ENCODE peak calls at places on chromosomes 2 and 18, in six cellular contexts. X is IMR-90, V is mesendoderm, C is mesenchymal stem cell, W is H9, Q is H1. U is an unnamed sample.

GRCh38 chr18:74722237-74722636 is 124.6 kb downstream of the ZNF407 start:
- DNase-seq in X (peak), C (no peak), Q (no peak), W (no peak), V (no peak), U (no peak)

GRCh38 chr2:26429779-26430654 is 28.3 kb downstream of the DRC1 start:
- DNase-seq in Q (no peak), W (no peak), X (no peak), V (peak), C (no peak), U (no peak)

GRCh38 chr2:69086466-69086865 is 73.5 kb downstream of the ANTXR1 start:
- DNase-seq in X (no peak), C (no peak), Q (no peak), V (peak), W (no peak), U (no peak)

GRCh38 chr2:151381266-151381665 is 23.9 kb downstream of the TNFAIP6 start:
- DNase-seq in C (peak), Q (no peak), W (no peak), V (peak), X (peak), U (no peak)

GRCh38 chr2:39124770-39125075 is 3.9 kb upstream of the SOS1 start:
- DNase-seq in Q (no peak), C (no peak), W (no peak), X (no peak), V (no peak), U (no peak)

GRCh38 chr18:62060820-62061219 is 126.0 kb downstream of the PIGN start:
- DNase-seq in C (no peak), V (no peak), Q (no peak), X (no peak), W (no peak), U (no peak)

GRCh38 chr2:205889073-205889472 is 196.9 kb downstream of the INO80D start:
- DNase-seq in V (no peak), X (peak), Q (no peak), W (no peak), C (peak), U (no peak)

GRCh38 chr2:191748528-191749180 is 70.7 kb downstream of the NABP1 start:
- DNase-seq in W (no peak), V (no peak), X (peak), Q (no peak), C (no peak), U (no peak)

GRCh38 chr18:46310258-46310657 is 206.1 kb downstream of the HAUS1 start:
- DNase-seq in V (no peak), X (no peak), C (no peak), W (no peak), Q (no peak), U (no peak)

GRCh38 chr18:60538891-60539290 is 166.3 kb upstream of the MC4R start:
- DNase-seq in X (no peak), Q (no peak), C (no peak), V (no peak), W (no peak), U (no peak)

GRCh38 chr2:110095994-110096633 is 19.5 kb downstream of the MALL start:
- DNase-seq in C (no peak), X (no peak), V (no peak), Q (no peak), W (peak), U (no peak)

GRCh38 chr2:121599963-121600651 is 49.2 kb downstream of the CLASP1 start:
- DNase-seq in Q (no peak), X (peak), C (peak), V (no peak), W (no peak), U (no peak)

GRCh38 chr2:166463640-166464039 is 30.4 kb downstream of the SCN7A start:
- DNase-seq in X (no peak), V (no peak), W (no peak), Q (no peak), C (no peak), U (no peak)

GRCh38 chr2:236177967-236178909 is 10.1 kb upstream of the GBX2 start:
- DNase-seq in X (peak), V (peak), Q (no peak), C (peak), W (peak), U (peak)

GRCh38 chr2:68238955-68239822 is 13.1 kb downstream of the PPP3R1 start:
- DNase-seq in V (no peak), W (no peak), Q (no peak), X (peak), C (peak), U (no peak)

GRCh38 chr18:37847544-37847943 is 281.9 kb upstream of the CELF4 start:
- DNase-seq in X (no peak), C (no peak), W (no peak), Q (no peak), V (no peak), U (no peak)

GRCh38 chr18:5890606-5891360 is 4.5 kb downstream of the TMEM200C start:
- DNase-seq in X (no peak), V (peak), W (peak), C (no peak), Q (no peak), U (peak)

GRCh38 chr18:906416-907170 is 1.9 kb downstream of the ADCYAP1 start:
- DNase-seq in V (peak), Q (peak), C (no peak), X (no peak), W (peak), U (no peak)

GRCh38 chr2:105746177-105747080 is 1.7 kb downstream of the NCK2 start:
- DNase-seq in X (no peak), W (peak), Q (no peak), C (no peak), V (peak), U (no peak)

GRCh38 chr18:64002581-64002980 is 32.7 kb downstream of the SERPINB8 start:
- DNase-seq in V (no peak), Q (no peak), W (no peak), X (no peak), C (no peak), U (no peak)

GRCh38 chr2:64942693-64943092 is 46.5 kb upstream of the SLC1A4 start:
- DNase-seq in Q (no peak), X (no peak), V (no peak), C (no peak), W (no peak), U (no peak)

GRCh38 chr2:112756207-112756606 is 8.2 kb downstream of the CKAP2L start:
- DNase-seq in V (no peak), W (no peak), C (no peak), X (no peak), Q (no peak), U (no peak)

GRCh38 chr18:37537868-37538525 is 27.6 kb downstream of the CELF4 start:
- DNase-seq in Q (no peak), X (peak), V (peak), W (peak), C (peak), U (peak)

GRCh38 chr2:235073938-235074337 is 122.1 kb downstream of the SH3BP4 start:
- DNase-seq in V (no peak), C (no peak), X (no peak), Q (no peak), W (no peak), U (no peak)

GRCh38 chr2:80020061-80020460 is 284.5 kb downstream of the LRRTM1 start:
- DNase-seq in V (no peak), Q (no peak), W (no peak), C (no peak), X (peak), U (no peak)

GRCh38 chr2:102488063-102488462 is 15.0 kb downstream of the SLC9A4 start:
- DNase-seq in X (peak), Q (no peak), W (no peak), C (peak), V (peak), U (no peak)

GRCh38 chr18:79121746-79122474 is 52.7 kb downstream of the ATP9B start:
- DNase-seq in Q (no peak), C (no peak), W (no peak), V (no peak), X (peak), U (no peak)

GRCh38 chr2:48668992-48669391 is 51.3 kb downstream of the GTF2A1L start:
- DNase-seq in W (no peak), X (no peak), Q (no peak), C (no peak), V (no peak), U (no peak)

GRCh38 chr2:169452080-169452479 is 27.2 kb upstream of the BBS5 start:
- DNase-seq in Q (no peak), X (peak), C (peak), W (no peak), V (peak), U (peak)

GRCh38 chr2:215401896-215402379 is 33.9 kb downstream of the FN1 start:
- DNase-seq in W (no peak), X (peak), C (peak), Q (no peak), V (no peak), U (no peak)

GRCh38 chr18:62938006-62938405 is 222.7 kb downstream of the PHLPP1 start:
- DNase-seq in W (no peak), C (peak), V (no peak), Q (no peak), X (peak), U (no peak)

GRCh38 chr18:69250305-69251151 is 150.2 kb upstream of the DOK6 start:
- DNase-seq in Q (no peak), V (no peak), C (no peak), W (no peak), X (peak), U (no peak)

GRCh38 chr2:26088038-26088643 is 54.3 kb downstream of the RAB10 start:
- DNase-seq in C (peak), W (no peak), X (peak), Q (no peak), V (peak), U (no peak)

GRCh38 chr18:45386256-45386655 is 229.0 kb upstream of the SLC14A2 start:
- DNase-seq in X (peak), C (peak), W (peak), Q (peak), V (peak), U (peak)

GRCh38 chr2:179842498-179843153 is 18.8 kb downstream of the ZNF385B start:
- DNase-seq in C (peak), Q (no peak), X (no peak), V (peak), W (peak), U (no peak)

GRCh38 chr2:80153151-80153550 is 151.4 kb downstream of the LRRTM1 start:
- DNase-seq in V (peak), X (no peak), W (no peak), C (no peak), Q (no peak), U (peak)

GRCh38 chr2:227888289-227888688 is 16.9 kb downstream of the DAW1 start:
- DNase-seq in W (peak), C (no peak), X (no peak), Q (no peak), V (peak), U (no peak)

GRCh38 chr2:202044777-202045176 is 11.1 kb downstream of the FZD7 start:
- DNase-seq in X (no peak), W (no peak), C (no peak), Q (no peak), V (no peak), U (no peak)

GRCh38 chr2:202039278-202040100 is 5.8 kb downstream of the FZD7 start:
- DNase-seq in W (no peak), Q (no peak), X (no peak), C (peak), V (peak), U (no peak)

GRCh38 chr2:202042444-202042843 is 8.8 kb downstream of the FZD7 start:
- DNase-seq in X (no peak), C (no peak), Q (no peak), V (no peak), W (no peak), U (no peak)

GRCh38 chr2:202046577-202046976 is 12.9 kb downstream of the FZD7 start:
- DNase-seq in V (peak), C (no peak), X (no peak), Q (no peak), W (no peak), U (no peak)

GRCh38 chr2:202043473-202043872 is 9.8 kb downstream of the FZD7 start:
- DNase-seq in Q (no peak), X (peak), C (peak), V (no peak), W (no peak), U (no peak)
- H2BK15ac ChIP-seq in Q (no peak), X (peak), C (no peak), V (no peak), W (no peak), U (no peak)

DNA sequence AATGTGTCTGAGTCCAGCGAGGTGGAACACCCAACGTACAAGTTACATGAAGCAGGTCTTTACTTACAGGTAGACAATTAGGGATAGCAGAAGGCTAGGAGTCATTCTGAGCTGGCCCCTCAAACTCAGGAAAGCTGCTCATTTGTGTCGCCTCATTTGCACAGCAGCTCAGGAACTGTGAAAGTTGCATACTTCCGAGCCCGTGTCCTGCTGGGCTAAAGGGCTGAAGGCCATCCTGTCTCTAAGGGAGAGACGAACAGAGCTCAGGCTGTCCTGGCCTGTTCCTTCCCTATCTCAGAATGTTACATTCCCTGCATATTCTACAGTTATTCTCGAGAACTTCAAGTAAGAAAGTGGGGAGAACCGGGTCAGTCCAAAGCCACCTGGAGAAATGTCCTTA is 99.0 kb downstream of the FAM124B start:
- DNase-seq in Q (no peak), V (peak), X (no peak), W (no peak), C (no peak), U (no peak)
- H3K23ac ChIP-seq in Q (no peak), V (no peak), X (no peak), W (no peak), C (no peak), U (no peak)

GRCh38 chr18:9233771-9234440 is 97.3 kb downstream of the ANKRD12 start:
- DNase-seq in V (peak), Q (no peak), X (no peak), W (peak), C (no peak), U (no peak)

GRCh38 chr18:9240270-9240669 is 94.3 kb upstream of the TWSG1 start:
- DNase-seq in Q (no peak), V (no peak), W (no peak), X (no peak), C (no peak), U (no peak)

GRCh38 chr18:9234528-9234927 is 97.9 kb downstream of the ANKRD12 start:
- DNase-seq in C (no peak), X (no peak), W (no peak), Q (no peak), V (no peak), U (no peak)

GRCh38 chr18:9239708-9240107 is 94.9 kb upstream of the TWSG1 start:
- DNase-seq in C (no peak), V (no peak), X (no peak), Q (no peak), W (no peak), U (no peak)

DNA sequence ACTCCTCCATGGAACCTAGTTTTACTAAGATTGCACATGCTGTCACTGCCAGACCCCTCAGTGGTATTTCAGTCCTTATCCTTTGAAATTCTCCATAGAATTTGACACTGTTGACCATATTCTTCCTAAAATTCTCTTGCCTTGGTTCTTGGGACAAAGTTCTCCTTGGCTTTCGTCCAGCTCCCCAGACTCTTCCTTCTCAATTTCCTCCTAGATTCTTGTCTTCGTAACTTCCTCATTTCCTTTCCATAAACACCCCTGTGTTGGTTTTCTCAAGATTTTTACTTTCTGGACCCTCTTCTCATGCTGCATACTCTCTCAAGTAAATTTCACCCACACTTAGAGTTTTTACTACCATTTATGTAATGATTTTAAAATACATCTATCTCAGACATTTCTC is 96.6 kb upstream of the TWSG1 start:
- DNase-seq in V (no peak), X (no peak), W (no peak), C (no peak), Q (no peak), U (no peak)
- H2BK15ac ChIP-seq in V (no peak), X (no peak), W (no peak), C (no peak), Q (no peak), U (no peak)

GRCh38 chr2:240809276-240809675 is 10.7 kb downstream of the KIF1A start:
- DNase-seq in Q (no peak), W (no peak), V (no peak), C (no peak), X (no peak), U (no peak)
- H3K23ac ChIP-seq in Q (no peak), W (no peak), V (no peak), C (no peak), X (no peak), U (no peak)

DNA sequence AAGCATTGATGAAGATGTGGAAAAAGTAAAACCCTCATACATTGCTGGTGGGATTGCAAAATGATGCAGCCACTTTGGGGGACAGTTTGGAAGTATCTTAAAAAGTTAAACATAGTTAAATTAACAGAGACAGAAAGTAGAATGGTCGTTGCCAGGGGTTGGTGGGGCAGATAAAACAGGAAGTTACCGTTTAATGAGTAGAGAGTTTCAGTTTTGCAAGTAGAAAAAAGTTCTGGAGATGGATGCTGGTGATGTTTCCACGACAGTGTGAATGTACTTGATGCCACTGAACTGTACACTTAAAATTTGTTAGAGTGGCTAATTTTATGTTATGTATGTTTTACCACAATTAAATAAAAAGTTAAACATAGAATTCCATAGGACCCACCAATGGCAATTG is 44.5 kb upstream of the EGR4 start:
- DNase-seq in V (no peak), W (no peak), Q (no peak), C (no peak), X (no peak), U (no peak)
- H2BK15ac ChIP-seq in V (no peak), W (no peak), Q (no peak), C (no peak), X (no peak), U (no peak)

GRCh38 chr18:76490701-76491171 is 4.3 kb downstream of the ZNF516 start:
- DNase-seq in C (peak), Q (no peak), W (no peak), X (peak), V (peak), U (no peak)

GRCh38 chr18:76493213-76494107 is 1.6 kb downstream of the ZNF516 start:
- DNase-seq in Q (no peak), W (peak), V (peak), X (peak), C (peak), U (peak)

GRCh38 chr18:76492669-76493212 is 2.3 kb downstream of the ZNF516 start:
- DNase-seq in W (peak), Q (peak), C (peak), X (peak), V (peak), U (peak)

GRCh38 chr18:76491436-76491800 is 3.6 kb downstream of the ZNF516 start:
- DNase-seq in C (peak), Q (no peak), W (peak), V (peak), X (peak), U (peak)

GRCh38 chr18:76491801-76492668 is 3.0 kb downstream of the ZNF516 start:
- DNase-seq in W (peak), X (peak), V (peak), C (peak), Q (no peak), U (peak)
- H3K23ac ChIP-seq in W (no peak), X (peak), V (peak), C (peak), Q (no peak), U (peak)

U was measured in neuronal stem cell.